ENCODE peak calls at places on chromosomes 5 and 9, in ten cellular contexts. U, S, V, L, N, M, E, F, B and H are unnamed samples. For H3K27me3, the result is how much of the 10 kb centered on the place peaks cover.

GRCh38 chr9:133403766-133404439 is 13.9 kb downstream of the REXO4 start:
- DNase-seq in L (no peak), V (no peak), S (no peak), F (peak), B (peak), E (no peak), N (no peak), M (no peak), U (no peak), H (peak)

GRCh38 chr9:114002271-114002985 is 75.7 kb downstream of the AMBP start:
- DNase-seq in V (no peak), B (peak), E (no peak), N (no peak), M (no peak), U (no peak), F (peak), S (no peak), L (peak), H (no peak)

GRCh38 chr5:60652206-60652605 is 47.8 kb downstream of the DEPDC1B start:
- DNase-seq in L (no peak), F (no peak), N (peak), U (no peak), V (peak), B (no peak), E (no peak), S (no peak), M (peak), H (peak)

GRCh38 chr5:87347272-87347671 is 65.5 kb downstream of the CCNH start:
- DNase-seq in U (no peak), L (no peak), V (no peak), S (no peak), B (no peak), E (no peak), F (no peak), N (peak), M (peak), H (no peak)

GRCh38 chr9:87266697-87267096 is 231.0 kb upstream of the DAPK1 start:
- DNase-seq in M (no peak), F (no peak), V (no peak), S (no peak), E (no peak), N (no peak), U (no peak), L (no peak), B (no peak), H (no peak)

GRCh38 chr5:13201022-13201421 is 743.5 kb downstream of the DNAH5 start:
- DNase-seq in E (no peak), S (no peak), N (no peak), M (no peak), B (no peak), L (no peak), F (no peak), U (no peak), V (no peak), H (no peak)

GRCh38 chr9:7258688-7259396 is 501.1 kb downstream of the KDM4C start:
- DNase-seq in U (no peak), V (no peak), L (no peak), E (no peak), B (no peak), S (no peak), N (no peak), M (no peak), F (no peak), H (no peak)

GRCh38 chr9:124122813-124123462 is 111.4 kb downstream of the LHX2 start:
- DNase-seq in B (no peak), N (peak), S (no peak), M (peak), L (no peak), F (no peak), E (no peak), V (no peak), U (no peak), H (no peak)

GRCh38 chr9:116842658-116843057 is 155.6 kb downstream of the TRIM32 start:
- DNase-seq in L (no peak), M (no peak), N (no peak), U (no peak), F (no peak), E (no peak), B (no peak), S (no peak), V (no peak), H (peak)

GRCh38 chr9:127923046-127923445 is 6.2 kb upstream of the ST6GALNAC4 start:
- DNase-seq in L (no peak), E (no peak), M (no peak), V (no peak), U (no peak), B (no peak), F (no peak), S (no peak), N (no peak), H (no peak)
- H3K27me3 ChIP-seq in L (under half), E (under half), M (under half), V (under half), U (half or more), B (under half), F (under half), S (under half), N (under half), H (under half)

GRCh38 chr5:10652151-10652550 is 88.3 kb downstream of the ANKRD33B start:
- DNase-seq in L (peak), V (no peak), E (no peak), U (no peak), S (no peak), M (peak), N (no peak), F (no peak), B (no peak), H (no peak)
- H3K27me3 ChIP-seq in L (under half), V (under half), E (under half), U (under half), S (under half), M (under half), N (under half), F (under half), B (under half), H (under half)

GRCh38 chr5:10459080-10460055 is 17.7 kb downstream of the ROPN1L start:
- DNase-seq in L (no peak), B (no peak), S (no peak), M (no peak), N (no peak), F (no peak), U (no peak), V (no peak), E (no peak), H (no peak)

GRCh38 chr5:10455273-10455670 is 13.6 kb downstream of the ROPN1L start:
- DNase-seq in U (peak), S (no peak), N (no peak), L (no peak), B (no peak), M (no peak), V (no peak), E (no peak), F (no peak), H (no peak)

GRCh38 chr5:10456583-10457562 is 15.2 kb downstream of the ROPN1L start:
- DNase-seq in L (no peak), B (no peak), N (no peak), V (no peak), M (peak), S (no peak), E (no peak), U (no peak), F (no peak), H (peak)

GRCh38 chr5:10460252-10460906 is 18.7 kb downstream of the ROPN1L start:
- DNase-seq in S (no peak), F (no peak), V (no peak), N (no peak), M (no peak), B (no peak), L (peak), U (peak), E (no peak), H (no peak)

DNA sequence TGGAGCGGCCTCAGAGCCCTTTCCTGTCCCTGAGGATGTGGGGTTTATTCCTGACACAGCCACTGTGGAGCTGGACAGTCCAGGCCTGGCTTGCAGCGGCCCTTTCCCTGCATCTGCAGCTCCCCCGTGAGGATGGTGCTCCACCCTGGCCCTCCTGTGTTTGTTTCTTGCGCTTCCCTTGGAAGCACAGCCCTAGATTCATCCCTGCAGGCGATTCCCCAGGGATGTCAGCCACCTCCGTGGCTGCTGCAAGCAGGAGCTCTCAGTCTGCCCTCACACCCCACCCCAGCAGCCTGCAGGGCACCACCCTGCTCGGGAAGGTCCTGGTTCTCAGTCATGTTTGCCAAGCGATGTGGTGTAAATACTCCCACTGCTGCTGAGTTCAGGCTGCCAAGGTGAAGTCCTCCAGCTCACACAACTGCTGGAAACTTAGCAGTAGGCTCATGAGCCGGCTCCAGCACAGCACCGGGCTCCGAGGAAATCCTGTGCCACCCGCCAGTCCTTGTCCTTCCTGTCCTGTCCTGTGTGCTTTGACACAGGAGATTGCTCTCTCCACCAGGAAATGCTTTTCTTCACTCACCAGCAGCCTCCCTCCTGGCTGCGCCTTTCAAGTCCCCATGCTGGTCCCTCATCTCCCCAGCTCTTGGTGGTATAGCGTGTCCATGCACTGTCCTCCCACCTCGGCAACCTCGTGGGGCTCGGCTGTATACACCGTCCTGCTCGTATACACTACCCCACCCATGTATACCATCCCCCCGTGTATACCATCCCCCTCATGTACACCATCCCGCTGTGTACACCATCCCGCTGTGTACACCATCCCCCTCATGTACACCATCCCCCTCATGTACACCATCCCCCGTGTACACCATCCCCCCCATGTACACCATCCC is 16.2 kb downstream of the ROPN1L start:
- DNase-seq in S (no peak), V (no peak), E (no peak), U (peak), N (no peak), B (no peak), L (no peak), M (no peak), F (no peak), H (no peak)
- H3K27me3 ChIP-seq in S (under half), V (under half), E (under half), U (under half), N (under half), B (under half), L (under half), M (under half), F (under half), H (under half)

GRCh38 chr5:174723315-174723978 is 935 bp upstream of the MSX2 start:
- DNase-seq in L (peak), U (no peak), N (no peak), F (no peak), S (no peak), M (no peak), V (no peak), B (no peak), E (no peak), H (no peak)
- H3K27me3 ChIP-seq in L (half or more), U (half or more), N (under half), F (under half), S (under half), M (half or more), V (half or more), B (under half), E (under half), H (under half)

DNA sequence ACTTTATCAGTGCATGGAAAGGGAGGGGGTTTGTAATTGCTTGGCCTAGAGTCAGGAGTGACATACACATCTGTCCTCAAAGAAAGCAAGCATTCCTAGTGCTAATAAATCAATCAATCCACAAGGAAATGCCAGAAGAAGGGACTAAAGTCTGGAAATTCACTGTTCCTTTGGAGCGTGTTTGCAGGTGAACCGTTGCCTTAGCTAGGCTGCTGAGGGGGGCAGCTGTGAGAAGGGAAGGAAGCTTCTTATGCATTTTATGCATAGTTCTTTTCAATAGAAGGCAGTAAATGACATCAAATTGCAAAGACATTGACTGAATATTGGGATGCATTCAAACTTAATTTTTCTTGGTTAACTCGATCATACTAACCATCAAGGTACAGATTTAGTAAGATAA is 1092.5 kb upstream of the SEMA6A start:
- DNase-seq in F (no peak), N (no peak), S (no peak), E (no peak), U (no peak), V (no peak), B (no peak), M (no peak), L (no peak), H (no peak)
- H3K27me3 ChIP-seq in F (under half), N (under half), S (under half), E (under half), U (under half), V (under half), B (under half), M (under half), L (under half), H (under half)

GRCh38 chr9:121990600-121991304 is 102.4 kb downstream of the TTLL11 start:
- DNase-seq in N (no peak), F (no peak), U (no peak), S (no peak), B (no peak), M (no peak), L (no peak), V (no peak), E (no peak), H (no peak)
- H3K27me3 ChIP-seq in N (under half), F (under half), U (under half), S (under half), B (under half), M (under half), L (under half), V (under half), E (under half), H (under half)